ENCODE peak calls at places on chromosomes 16 and 17, in four cellular contexts. Q, C, O and I are unnamed samples.

GRCh38 chr17:80872999-80873951 is 118.4 kb upstream of the CHMP6 start:
- DNase-seq in Q (no peak), C (no peak), O (no peak), I (no peak)

GRCh38 chr16:11986521-11987057 is 10.1 kb downstream of the SNX29 start:
- DNase-seq in Q (no peak), C (no peak), O (no peak), I (no peak)

GRCh38 chr16:66950971-66951790 is 9.9 kb upstream of the CES3 start:
- DNase-seq in Q (no peak), C (no peak), O (no peak), I (no peak)

GRCh38 chr17:10649031-10649430 is 8.1 kb downstream of the MYH3 start:
- DNase-seq in Q (no peak), C (peak; percentile 4), O (no peak), I (no peak)

GRCh38 chr17:40953876-40954275 is 12.9 kb downstream of the KRT39 start:
- DNase-seq in Q (peak; percentile 65), C (peak; percentile 76), O (no peak), I (no peak)

GRCh38 chr16:59164461-59164860 is 430.3 kb upstream of the GOT2 start:
- DNase-seq in Q (no peak), C (no peak), O (no peak), I (no peak)

GRCh38 chr16:87918314-87918713 is 18.0 kb downstream of the CA5A start:
- DNase-seq in Q (no peak), C (no peak), O (peak; percentile 92), I (peak; percentile 92)

GRCh38 chr17:66915204-66915611 is 49.3 kb upstream of the CACNG4 start:
- DNase-seq in Q (no peak), C (no peak), O (no peak), I (no peak)

GRCh38 chr17:79630821-79631639 is 20.2 kb upstream of the RBFOX3 start:
- DNase-seq in Q (no peak), C (no peak), O (peak; percentile 72), I (no peak)

GRCh38 chr17:3036800-3037199 is 26.6 kb downstream of the OR1D5 start:
- DNase-seq in Q (no peak), C (no peak), O (peak; percentile 69), I (no peak)

GRCh38 chr17:7409716-7410115 is 2.1 kb downstream of the NLGN2 start:
- DNase-seq in Q (no peak), C (no peak), O (no peak), I (no peak)